ENCODE peak calls at places on chromosome 19, in eight cellular contexts. R is K562, Z is HCT116, Y is A549, L is H1, O is SK-N-SH, D is endothelial cell of umbilical vein, M is GM12878. J is an unnamed sample.

GRCh38 chr19:48342841-48343540 is 17.6 kb downstream of the EMP3 start:
- DNase-seq in R (no peak), Z (no peak), Y (peak), L (no peak), O (no peak), D (no peak), M (no peak), J (peak)

GRCh38 chr19:7869453-7869909 is 4.7 kb downstream of the PRR36 start:
- DNase-seq in R (peak), Z (no peak), Y (peak), L (no peak), O (peak), D (peak), M (no peak), J (peak)

GRCh38 chr19:49691243-49692101 is 556 bp downstream of the CPT1C start:
- DNase-seq in R (no peak), Z (no peak), Y (no peak), L (no peak), O (peak), D (peak), M (no peak), J (peak)

GRCh38 chr19:48290341-48290922 is 20.6 kb downstream of the ZNF114 start:
- DNase-seq in R (no peak), Z (no peak), Y (peak), L (peak), O (peak), D (peak), M (no peak), J (no peak)

GRCh38 chr19:14979498-14980255 is at the start of gene SLC1A6:
- DNase-seq in R (no peak), Z (no peak), Y (no peak), L (no peak), O (peak), D (no peak), M (no peak), J (peak)

GRCh38 chr19:2282062-2282861 is at the start of gene PEAK3:
- DNase-seq in R (peak), Z (no peak), Y (no peak), L (no peak), O (peak), D (peak), M (no peak), J (peak)

GRCh38 chr19:43526884-43527859 is at the start of gene ETHE1:
- DNase-seq in R (peak), Z (no peak), Y (peak), L (no peak), O (peak), D (peak), M (no peak), J (peak)

GRCh38 chr19:38614289-38614688 is 3.5 kb downstream of the MAP4K1 start:
- DNase-seq in R (no peak), Z (no peak), Y (no peak), L (no peak), O (no peak), D (no peak), M (no peak), J (no peak)

GRCh38 chr19:49676136-49676689 is 858 bp upstream of the PRMT1 start:
- DNase-seq in R (peak), Z (peak), Y (peak), L (peak), O (peak), D (no peak), M (peak), J (peak)

GRCh38 chr19:13610042-13610691 is 103.9 kb upstream of the CACNA1A start:
- DNase-seq in R (no peak), Z (no peak), Y (peak), L (no peak), O (no peak), D (no peak), M (no peak), J (no peak)

GRCh38 chr19:18593367-18594095 is 4.9 kb downstream of the REX1BD start:
- DNase-seq in R (no peak), Z (no peak), Y (no peak), L (no peak), O (peak), D (no peak), M (no peak), J (no peak)

GRCh38 chr19:33309826-33310225 is 7.5 kb upstream of the CEBPA start:
- DNase-seq in R (no peak), Z (no peak), Y (no peak), L (no peak), O (no peak), D (no peak), M (no peak), J (no peak)

GRCh38 chr19:8333771-8334457 is 9.1 kb downstream of the KANK3 start:
- DNase-seq in R (no peak), Z (no peak), Y (no peak), L (no peak), O (peak), D (no peak), M (no peak), J (no peak)

GRCh38 chr19:34900245-34900644 is 26.5 kb upstream of the ZNF30 start:
- DNase-seq in R (no peak), Z (no peak), Y (no peak), L (no peak), O (no peak), D (no peak), M (no peak), J (no peak)

GRCh38 chr19:38559428-38560401 is 58.0 kb downstream of the MAP4K1 start:
- DNase-seq in R (no peak), Z (no peak), Y (no peak), L (no peak), O (no peak), D (no peak), M (peak), J (no peak)

GRCh38 chr19:2648099-2648498 is 54.4 kb downstream of the GNG7 start:
- DNase-seq in R (no peak), Z (no peak), Y (no peak), L (no peak), O (no peak), D (no peak), M (no peak), J (no peak)

GRCh38 chr19:18672044-18672451 is 11.4 kb upstream of the CRTC1 start:
- DNase-seq in R (no peak), Z (no peak), Y (no peak), L (no peak), O (no peak), D (no peak), M (no peak), J (no peak)

GRCh38 chr19:43470288-43470687 is 4.9 kb upstream of the LYPD3 start:
- DNase-seq in R (no peak), Z (no peak), Y (no peak), L (no peak), O (peak), D (no peak), M (no peak), J (no peak)

GRCh38 chr19:57830071-57830602 is at the start of gene ZNF587B:
- DNase-seq in R (peak), Z (peak), Y (peak), L (peak), O (peak), D (peak), M (no peak), J (peak)

GRCh38 chr19:36686365-36687213 is 823 bp upstream of the ZNF567 start:
- DNase-seq in R (peak), Z (no peak), Y (no peak), L (no peak), O (no peak), D (no peak), M (no peak), J (no peak)

GRCh38 chr19:15551183-15552004 is 43.1 kb downstream of the CYP4F22 start:
- DNase-seq in R (peak), Z (no peak), Y (peak), L (no peak), O (peak), D (no peak), M (no peak), J (no peak)

GRCh38 chr19:45809643-45810159 is 5.4 kb downstream of the RSPH6A start:
- DNase-seq in R (peak), Z (no peak), Y (peak), L (no peak), O (no peak), D (peak), M (no peak), J (peak)

DNA sequence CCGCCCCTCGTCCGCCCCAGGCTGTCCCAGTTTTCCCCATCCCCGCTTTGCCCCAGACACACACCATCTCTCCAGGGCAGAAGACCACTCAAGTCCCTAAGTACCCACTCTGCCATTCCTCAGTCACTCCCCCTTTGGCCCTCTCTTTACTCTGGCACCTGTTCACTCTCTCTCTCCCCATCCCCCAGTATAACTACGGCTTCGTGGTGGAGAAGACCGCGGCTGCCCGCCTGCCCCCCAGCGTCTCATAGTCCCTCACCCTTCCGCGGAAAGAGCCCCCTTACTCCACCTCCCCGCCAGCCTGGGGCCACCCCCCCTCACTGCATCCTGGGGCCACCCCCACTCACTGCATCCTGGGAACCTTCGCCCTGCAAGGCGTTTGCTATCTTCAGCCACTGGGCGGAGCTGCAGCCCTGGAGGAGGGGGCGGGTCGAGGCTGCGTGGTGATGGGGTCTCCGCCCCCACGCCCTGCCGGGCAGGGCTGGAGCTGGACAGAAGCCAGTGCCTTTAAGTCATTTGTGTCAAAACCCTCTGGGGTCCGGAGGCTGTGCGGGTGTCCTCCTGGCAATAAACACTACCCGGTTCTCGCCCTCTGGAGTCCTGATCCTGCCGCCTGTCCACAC is 5.0 kb downstream of the MVB12A start:
- DNase-seq in R (peak), Z (no peak), Y (peak), L (no peak), O (peak), D (peak), M (no peak), J (peak)
- TF ChIP-seq MAX in R (no peak), Z (no peak), Y (no peak), L (no peak), O (no peak), D (no peak), M (no peak), J (no peak)

DNA sequence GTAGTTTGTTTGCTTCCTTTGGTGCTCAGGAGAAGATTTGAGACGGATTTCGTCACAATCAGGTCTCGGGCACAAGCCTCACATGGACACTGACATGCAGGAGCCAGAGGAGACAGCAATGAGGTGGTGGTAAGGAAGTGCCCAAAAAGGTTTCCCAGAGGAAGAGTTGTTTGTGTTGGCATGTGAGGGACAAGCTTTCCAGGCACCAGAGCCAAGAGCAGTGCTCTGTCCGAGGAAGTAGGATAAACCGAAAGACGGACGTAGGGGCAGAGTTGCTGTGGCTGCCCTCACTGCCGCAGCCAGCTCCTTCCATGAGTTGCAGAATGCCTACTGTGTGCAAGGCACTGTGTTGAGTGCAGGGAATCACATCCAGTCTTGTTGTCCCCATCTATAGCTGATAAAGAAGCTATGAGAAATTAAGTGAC is 27.7 kb downstream of the SAE1 start:
- DNase-seq in R (no peak), Z (no peak), Y (no peak), L (no peak), O (no peak), D (peak), M (no peak), J (no peak)
- H3K4me3 ChIP-seq in R (no peak), Z (no peak), Y (no peak), L (no peak), O (no peak), D (no peak), M (no peak), J (no peak)

DNA sequence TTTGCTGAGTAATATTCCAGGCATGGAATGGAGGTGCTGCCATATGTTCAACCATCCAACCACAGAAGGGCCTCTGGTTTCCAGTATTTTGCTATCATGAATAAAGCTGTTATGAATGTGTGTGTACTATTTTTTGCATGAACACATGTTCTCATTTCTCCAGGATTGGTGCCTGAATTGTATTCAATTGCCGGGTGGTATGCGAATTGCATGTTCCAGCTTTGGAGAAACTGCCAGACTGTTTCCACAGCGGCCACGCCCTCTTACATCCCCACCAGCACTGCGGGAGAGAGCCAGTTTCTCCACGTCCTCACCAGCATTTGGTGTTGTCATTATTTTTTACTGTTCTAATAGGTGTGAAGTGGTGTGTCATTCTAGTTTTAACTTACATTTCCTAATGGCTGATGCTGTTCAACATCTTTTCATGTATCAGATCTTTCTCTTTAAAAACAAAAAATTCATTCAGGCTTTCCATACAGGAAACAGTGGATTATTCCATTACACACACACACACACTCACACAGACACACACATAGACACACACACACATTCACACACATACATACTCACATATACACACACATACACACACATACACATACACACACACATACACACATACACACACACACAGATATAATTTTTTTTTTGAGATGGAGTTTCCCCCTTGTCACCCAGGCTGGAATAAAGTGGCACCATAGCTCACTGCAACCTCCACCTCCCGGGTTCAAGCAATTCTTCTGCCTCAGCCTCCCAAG is 154.1 kb downstream of the PTPRS start:
- DNase-seq in R (no peak), Z (no peak), Y (peak), L (no peak), O (no peak), D (no peak), M (no peak), J (no peak)
- TF ChIP-seq MAX in R (no peak), Z (no peak), Y (no peak), L (no peak), O (no peak), D (no peak), M (no peak), J (no peak)

GRCh38 chr19:6767081-6767356 is 216 bp downstream of the SH2D3A start:
- DNase-seq in R (no peak), Z (no peak), Y (no peak), L (no peak), O (no peak), D (no peak), M (no peak), J (no peak)

GRCh38 chr19:6767357-6768235 is at the start of gene SH2D3A:
- DNase-seq in R (peak), Z (peak), Y (peak), L (peak), O (peak), D (peak), M (peak), J (peak)

GRCh38 chr19:6768236-6768785 is 1.1 kb upstream of the SH2D3A start:
- DNase-seq in R (no peak), Z (no peak), Y (no peak), L (no peak), O (no peak), D (no peak), M (no peak), J (no peak)

GRCh38 chr19:6766357-6767080 is 716 bp downstream of the SH2D3A start:
- DNase-seq in R (no peak), Z (no peak), Y (peak), L (no peak), O (no peak), D (no peak), M (no peak), J (no peak)

GRCh38 chr19:6765738-6766356 is 1.4 kb downstream of the SH2D3A start:
- DNase-seq in R (no peak), Z (peak), Y (peak), L (peak), O (no peak), D (no peak), M (no peak), J (no peak)
- H3K4me3 ChIP-seq in R (peak), Z (peak), Y (peak), L (peak), O (no peak), D (no peak), M (peak), J (no peak)

GRCh38 chr19:52492201-52492960 is 35.1 kb upstream of the ZNF808 start:
- DNase-seq in R (peak), Z (no peak), Y (no peak), L (peak), O (peak), D (no peak), M (no peak), J (no peak)
- TF ChIP-seq MAX in R (no peak), Z (no peak), Y (no peak), L (peak), O (no peak), D (no peak), M (no peak), J (no peak)

GRCh38 chr19:55080915-55081772 is 5.5 kb downstream of the EPS8L1 start:
- DNase-seq in R (peak), Z (peak), Y (peak), L (peak), O (peak), D (peak), M (peak), J (peak)

GRCh38 chr19:55080121-55080914 is 4.6 kb downstream of the EPS8L1 start:
- DNase-seq in R (peak), Z (peak), Y (peak), L (no peak), O (peak), D (peak), M (no peak), J (peak)

GRCh38 chr19:55081773-55082022 is 6.0 kb downstream of the EPS8L1 start:
- DNase-seq in R (no peak), Z (no peak), Y (no peak), L (no peak), O (peak), D (no peak), M (no peak), J (no peak)

GRCh38 chr19:55083004-55083850 is 7.6 kb downstream of the EPS8L1 start:
- DNase-seq in R (no peak), Z (no peak), Y (no peak), L (no peak), O (no peak), D (no peak), M (no peak), J (no peak)

GRCh38 chr19:55082023-55082851 is 6.6 kb downstream of the EPS8L1 start:
- DNase-seq in R (peak), Z (no peak), Y (peak), L (no peak), O (peak), D (peak), M (no peak), J (no peak)
- H3K4me3 ChIP-seq in R (no peak), Z (no peak), Y (no peak), L (peak), O (peak), D (no peak), M (no peak), J (no peak)